ENCODE peak calls at places on chromosomes 3 and 15, in ten cellular contexts. One of them, this sample, is unnamed.

GRCh38 chr3:149179225-149179624 is 42.4 kb downstream of the CP start:
- DNase-seq in A549: peak
- DNase-seq in HCT116: no peak
- DNase-seq in heart left ventricle: no peak
- DNase-seq in transverse colon: no peak
- DNase-seq in adrenal gland: no peak
- DNase-seq in HepG2: no peak
- DNase-seq in ovary: no peak
- DNase-seq in breast epithelium: no peak
- DNase-seq in stomach: no peak
- DNase-seq in this sample: no peak

GRCh38 chr3:45034612-45035252 is 8.6 kb downstream of the CLEC3B start:
- DNase-seq in A549: no peak
- DNase-seq in HCT116: no peak
- DNase-seq in heart left ventricle: peak
- DNase-seq in transverse colon: peak
- DNase-seq in adrenal gland: peak
- DNase-seq in HepG2: no peak
- DNase-seq in ovary: no peak
- DNase-seq in breast epithelium: peak
- DNase-seq in stomach: peak
- DNase-seq in this sample: peak

GRCh38 chr3:17749281-17749680 is 6.8 kb upstream of the TBC1D5 start:
- DNase-seq in A549: no peak
- DNase-seq in HCT116: no peak
- DNase-seq in heart left ventricle: no peak
- DNase-seq in transverse colon: no peak
- DNase-seq in adrenal gland: no peak
- DNase-seq in HepG2: no peak
- DNase-seq in ovary: no peak
- DNase-seq in breast epithelium: no peak
- DNase-seq in stomach: no peak
- DNase-seq in this sample: no peak

GRCh38 chr3:150394606-150395005 is 13.5 kb upstream of the TSC22D2 start:
- DNase-seq in A549: no peak
- DNase-seq in HCT116: no peak
- DNase-seq in heart left ventricle: no peak
- DNase-seq in transverse colon: no peak
- DNase-seq in adrenal gland: no peak
- DNase-seq in HepG2: no peak
- DNase-seq in ovary: no peak
- DNase-seq in breast epithelium: no peak
- DNase-seq in stomach: no peak
- DNase-seq in this sample: no peak

GRCh38 chr3:196227086-196227485 is 10.8 kb downstream of the SLC51A start:
- DNase-seq in A549: no peak
- DNase-seq in HCT116: no peak
- DNase-seq in heart left ventricle: no peak
- DNase-seq in transverse colon: no peak
- DNase-seq in adrenal gland: no peak
- DNase-seq in HepG2: no peak
- DNase-seq in ovary: no peak
- DNase-seq in breast epithelium: no peak
- DNase-seq in stomach: no peak
- DNase-seq in this sample: no peak

GRCh38 chr3:111979689-111980025 is 831 bp downstream of the ABHD10 start:
- DNase-seq in A549: no peak
- DNase-seq in HCT116: no peak
- DNase-seq in heart left ventricle: no peak
- DNase-seq in transverse colon: no peak
- DNase-seq in adrenal gland: no peak
- DNase-seq in HepG2: no peak
- DNase-seq in ovary: no peak
- DNase-seq in breast epithelium: no peak
- DNase-seq in stomach: no peak
- DNase-seq in this sample: no peak

GRCh38 chr15:76973362-76973743 is 21.6 kb upstream of the PSTPIP1 start:
- DNase-seq in A549: peak
- DNase-seq in HCT116: peak
- DNase-seq in heart left ventricle: peak
- DNase-seq in transverse colon: no peak
- DNase-seq in adrenal gland: no peak
- DNase-seq in HepG2: peak
- DNase-seq in ovary: no peak
- DNase-seq in breast epithelium: no peak
- DNase-seq in stomach: no peak
- DNase-seq in this sample: no peak

GRCh38 chr3:33578325-33579180 is 138.3 kb upstream of the UBP1 start:
- DNase-seq in A549: peak
- DNase-seq in HCT116: no peak
- DNase-seq in heart left ventricle: no peak
- DNase-seq in transverse colon: no peak
- DNase-seq in adrenal gland: no peak
- DNase-seq in HepG2: peak
- DNase-seq in ovary: no peak
- DNase-seq in breast epithelium: no peak
- DNase-seq in stomach: no peak
- DNase-seq in this sample: no peak

GRCh38 chr15:78697449-78697848 is 56.4 kb upstream of the CHRNB4 start:
- DNase-seq in A549: no peak
- DNase-seq in HCT116: no peak
- DNase-seq in heart left ventricle: no peak
- DNase-seq in transverse colon: no peak
- DNase-seq in adrenal gland: no peak
- DNase-seq in HepG2: no peak
- DNase-seq in ovary: no peak
- DNase-seq in breast epithelium: no peak
- DNase-seq in stomach: no peak
- DNase-seq in this sample: no peak

GRCh38 chr15:28103402-28103801 is 4.3 kb upstream of the OCA2 start:
- DNase-seq in A549: no peak
- DNase-seq in HCT116: no peak
- DNase-seq in heart left ventricle: no peak
- DNase-seq in transverse colon: no peak
- DNase-seq in adrenal gland: no peak
- DNase-seq in HepG2: no peak
- DNase-seq in ovary: no peak
- DNase-seq in breast epithelium: no peak
- DNase-seq in stomach: no peak
- DNase-seq in this sample: no peak

GRCh38 chr15:60674704-60675405 is 195.9 kb upstream of the ICE2 start:
- DNase-seq in A549: no peak
- DNase-seq in HCT116: no peak
- DNase-seq in heart left ventricle: no peak
- DNase-seq in transverse colon: no peak
- DNase-seq in adrenal gland: no peak
- DNase-seq in HepG2: no peak
- DNase-seq in ovary: no peak
- DNase-seq in breast epithelium: no peak
- DNase-seq in stomach: no peak
- DNase-seq in this sample: no peak

GRCh38 chr3:108334698-108335097 is 38.4 kb downstream of the HHLA2 start:
- DNase-seq in A549: no peak
- DNase-seq in HCT116: no peak
- DNase-seq in heart left ventricle: no peak
- DNase-seq in transverse colon: no peak
- DNase-seq in adrenal gland: no peak
- DNase-seq in HepG2: no peak
- DNase-seq in ovary: no peak
- DNase-seq in breast epithelium: no peak
- DNase-seq in stomach: no peak
- DNase-seq in this sample: no peak

GRCh38 chr3:72375237-72376154 is 472.7 kb downstream of the SHQ1 start:
- DNase-seq in A549: no peak
- DNase-seq in HCT116: no peak
- DNase-seq in heart left ventricle: no peak
- DNase-seq in transverse colon: no peak
- DNase-seq in adrenal gland: no peak
- DNase-seq in HepG2: no peak
- DNase-seq in ovary: no peak
- DNase-seq in breast epithelium: no peak
- DNase-seq in stomach: no peak
- DNase-seq in this sample: no peak

GRCh38 chr15:63446260-63446659 is 58.1 kb upstream of the USP3 start:
- DNase-seq in A549: no peak
- DNase-seq in HCT116: no peak
- DNase-seq in heart left ventricle: no peak
- DNase-seq in transverse colon: no peak
- DNase-seq in adrenal gland: no peak
- DNase-seq in HepG2: no peak
- DNase-seq in ovary: no peak
- DNase-seq in breast epithelium: no peak
- DNase-seq in stomach: no peak
- DNase-seq in this sample: no peak

GRCh38 chr3:12187448-12188327 is 29.0 kb upstream of the TIMP4 start:
- DNase-seq in A549: no peak
- DNase-seq in HCT116: no peak
- DNase-seq in heart left ventricle: no peak
- DNase-seq in transverse colon: peak
- DNase-seq in adrenal gland: no peak
- DNase-seq in HepG2: no peak
- DNase-seq in ovary: peak
- DNase-seq in breast epithelium: no peak
- DNase-seq in stomach: no peak
- DNase-seq in this sample: peak

GRCh38 chr3:100993309-100993708 is at the start of gene ABI3BP:
- DNase-seq in A549: peak
- DNase-seq in HCT116: peak
- DNase-seq in heart left ventricle: peak
- DNase-seq in transverse colon: peak
- DNase-seq in adrenal gland: peak
- DNase-seq in HepG2: no peak
- DNase-seq in ovary: peak
- DNase-seq in breast epithelium: peak
- DNase-seq in stomach: peak
- DNase-seq in this sample: peak
- H3K4me3 ChIP-seq in A549: peak
- H3K4me3 ChIP-seq in HCT116: no peak
- H3K4me3 ChIP-seq in heart left ventricle: peak
- H3K4me3 ChIP-seq in transverse colon: peak
- H3K4me3 ChIP-seq in adrenal gland: peak
- H3K4me3 ChIP-seq in HepG2: no peak
- H3K4me3 ChIP-seq in ovary: peak
- H3K4me3 ChIP-seq in breast epithelium: peak
- H3K4me3 ChIP-seq in stomach: peak
- H3K4me3 ChIP-seq in this sample: peak

DNA sequence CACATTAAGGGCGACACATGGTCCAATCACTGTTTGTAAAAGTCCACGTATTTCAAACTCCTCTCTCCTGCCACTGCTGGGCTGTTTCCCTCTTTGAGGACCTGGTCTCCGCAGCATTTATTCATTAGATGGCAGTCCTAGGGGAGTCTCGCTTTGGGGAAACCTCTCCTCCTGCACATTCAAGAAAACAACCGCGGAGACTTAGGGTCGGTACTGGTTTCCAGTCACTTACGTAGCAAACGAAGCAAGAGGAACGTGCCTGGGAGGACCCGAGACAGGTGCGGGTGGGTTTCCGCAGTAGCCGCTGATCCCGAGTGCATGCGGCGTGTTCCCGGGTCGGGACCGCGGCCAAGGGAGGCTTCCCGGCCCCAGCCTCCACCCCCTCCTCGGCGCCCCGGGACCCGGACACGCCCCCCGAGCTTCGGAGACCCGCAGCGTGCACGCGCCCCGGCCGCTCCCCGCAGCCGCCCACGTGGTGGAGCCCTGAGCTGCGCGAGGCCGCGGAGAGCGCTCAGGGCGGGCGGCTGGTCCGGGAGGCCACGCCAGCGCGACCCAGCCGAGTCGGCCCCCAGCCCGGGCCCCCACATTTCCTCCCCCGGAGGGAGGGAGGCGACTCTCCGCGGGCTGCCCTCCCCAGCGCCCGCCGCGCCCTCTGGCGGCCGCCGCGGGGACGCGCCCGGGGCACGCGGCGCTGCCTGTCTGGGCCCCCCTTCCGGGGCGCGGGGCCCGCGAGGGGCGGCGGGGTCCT is 1.1 kb upstream of the IGF1R start:
- DNase-seq in A549: peak
- DNase-seq in HCT116: peak
- DNase-seq in heart left ventricle: peak
- DNase-seq in transverse colon: peak
- DNase-seq in adrenal gland: peak
- DNase-seq in HepG2: peak
- DNase-seq in ovary: peak
- DNase-seq in breast epithelium: no peak
- DNase-seq in stomach: peak
- DNase-seq in this sample: peak
- TF ChIP-seq POLR2A in A549: peak
- TF ChIP-seq POLR2A in HCT116: no peak
- TF ChIP-seq POLR2A in heart left ventricle: no peak
- TF ChIP-seq POLR2A in transverse colon: no peak
- TF ChIP-seq POLR2A in adrenal gland: no peak
- TF ChIP-seq POLR2A in HepG2: no peak
- TF ChIP-seq POLR2A in ovary: no peak
- TF ChIP-seq POLR2A in breast epithelium: no peak
- TF ChIP-seq POLR2A in stomach: no peak
- TF ChIP-seq POLR2A in this sample: no peak

GRCh38 chr15:22954798-22955543 is 25.2 kb downstream of the CYFIP1 start:
- DNase-seq in A549: no peak
- DNase-seq in HCT116: no peak
- DNase-seq in heart left ventricle: no peak
- DNase-seq in transverse colon: no peak
- DNase-seq in adrenal gland: no peak
- DNase-seq in HepG2: peak
- DNase-seq in ovary: no peak
- DNase-seq in breast epithelium: no peak
- DNase-seq in stomach: no peak
- DNase-seq in this sample: no peak
- H3K4me3 ChIP-seq in A549: no peak
- H3K4me3 ChIP-seq in HCT116: no peak
- H3K4me3 ChIP-seq in heart left ventricle: no peak
- H3K4me3 ChIP-seq in transverse colon: no peak
- H3K4me3 ChIP-seq in adrenal gland: no peak
- H3K4me3 ChIP-seq in HepG2: no peak
- H3K4me3 ChIP-seq in ovary: no peak
- H3K4me3 ChIP-seq in breast epithelium: no peak
- H3K4me3 ChIP-seq in stomach: no peak
- H3K4me3 ChIP-seq in this sample: no peak

GRCh38 chr3:69359916-69360315 is 26.0 kb downstream of the FRMD4B start:
- DNase-seq in A549: no peak
- DNase-seq in HCT116: no peak
- DNase-seq in heart left ventricle: no peak
- DNase-seq in transverse colon: no peak
- DNase-seq in adrenal gland: no peak
- DNase-seq in HepG2: no peak
- DNase-seq in ovary: no peak
- DNase-seq in breast epithelium: no peak
- DNase-seq in stomach: no peak
- DNase-seq in this sample: no peak
- TF ChIP-seq POLR2A in A549: no peak
- TF ChIP-seq POLR2A in HCT116: no peak
- TF ChIP-seq POLR2A in heart left ventricle: no peak
- TF ChIP-seq POLR2A in transverse colon: no peak
- TF ChIP-seq POLR2A in adrenal gland: no peak
- TF ChIP-seq POLR2A in HepG2: no peak
- TF ChIP-seq POLR2A in ovary: no peak
- TF ChIP-seq POLR2A in breast epithelium: no peak
- TF ChIP-seq POLR2A in stomach: no peak
- TF ChIP-seq POLR2A in this sample: no peak

This sample was measured in right lobe of liver.